ENCODE peak calls at places on chromosomes 12 and 14, in seven cellular contexts. S is GM20000; W is SK-N-SH; T is sciatic nerve; N is stimulated activated CD4-positive, alpha-beta T cell treated with anti-CD3 and anti-CD28 coated beads, Interleukin-15, amount 100 ng/mL, for 1 hour; G is COR-L47; P is upper lobe of right lung. J is an unnamed sample.

GRCh38 chr12:16228067-16228466 is 49.4 kb downstream of the SLC15A5 start:
- DNase-seq in S (no peak), W (no peak), T (no peak), N (no peak), G (no peak), P (no peak), J (no peak)

GRCh38 chr12:66085213-66085612 is 45.3 kb downstream of the LLPH start:
- DNase-seq in S (no peak), W (no peak), T (no peak), N (no peak), G (no peak), P (no peak), J (no peak)

GRCh38 chr12:102874819-102875218 is 42.2 kb downstream of the PAH start:
- DNase-seq in S (no peak), W (no peak), T (no peak), N (no peak), G (no peak), P (no peak), J (no peak)

GRCh38 chr12:96571101-96571862 is 81.9 kb downstream of the CFAP54 start:
- DNase-seq in S (peak; percentile 49), W (no peak), T (no peak), N (no peak), G (no peak), P (no peak), J (no peak)

GRCh38 chr12:41055875-41056577 is 132.1 kb upstream of the PDZRN4 start:
- DNase-seq in S (no peak), W (no peak), T (no peak), N (no peak), G (no peak), P (no peak), J (no peak)

GRCh38 chr12:108646597-108647190 is 13.0 kb upstream of the SELPLG start:
- DNase-seq in S (no peak), W (no peak), T (no peak), N (no peak), G (no peak), P (no peak), J (no peak)

GRCh38 chr12:53174881-53175491 is 5.5 kb upstream of the ZNF740 start:
- DNase-seq in S (no peak), W (no peak), T (no peak), N (no peak), G (peak; percentile 64), P (no peak), J (no peak)

GRCh38 chr14:99257673-99258221 is 14.2 kb downstream of the BCL11B start:
- DNase-seq in S (no peak), W (no peak), T (no peak), N (no peak), G (no peak), P (no peak), J (no peak)

GRCh38 chr14:63770187-63770807 is 42.4 kb upstream of the SGPP1 start:
- DNase-seq in S (peak; percentile 51), W (peak; percentile 53), T (peak; percentile 68), N (no peak), G (no peak), P (no peak), J (no peak)

GRCh38 chr14:65255029-65255545 is 152.8 kb upstream of the MAX start:
- DNase-seq in S (no peak), W (peak; percentile 33), T (no peak), N (no peak), G (no peak), P (no peak), J (no peak)

GRCh38 chr14:80958258-80958657 is 2.8 kb downstream of the TSHR start:
- DNase-seq in S (no peak), W (no peak), T (no peak), N (no peak), G (no peak), P (no peak), J (no peak)

GRCh38 chr12:68609955-68610434 is 704 bp upstream of the RAP1B start:
- DNase-seq in S (no peak), W (peak; percentile 13), T (no peak), N (no peak), G (no peak), P (no peak), J (no peak)

GRCh38 chr12:32926963-32927362 is 30.4 kb upstream of the PKP2 start:
- DNase-seq in S (no peak), W (no peak), T (no peak), N (no peak), G (no peak), P (no peak), J (no peak)

GRCh38 chr12:58765076-58765475 is 155.2 kb downstream of the LRIG3 start:
- DNase-seq in S (no peak), W (no peak), T (no peak), N (no peak), G (peak; percentile 25), P (no peak), J (no peak)

GRCh38 chr12:6644903-6645302 is 2.3 kb downstream of the ACRBP start:
- DNase-seq in S (no peak), W (peak; percentile 74), T (no peak), N (no peak), G (peak; percentile 4), P (no peak), J (no peak)

GRCh38 chr12:51847830-51848727 is at the start of gene FIGNL2:
- DNase-seq in S (peak; percentile 62), W (peak; percentile 85), T (peak; percentile 76), N (no peak), G (no peak), P (no peak), J (no peak)

J was measured in NCI-H2107.